ENCODE peak calls at places on chromosomes 12 and 14, in five cellular contexts. W is GM06990, G is brain microvascular endothelial cell, N is upper lobe of right lung, A is heart left ventricle. H is an unnamed sample.

GRCh38 chr14:75479770-75480600 is 42.3 kb upstream of the BATF start:
- DNase-seq in N (no peak), W (no peak), A (no peak), G (no peak), H (no peak)

GRCh38 chr14:100617715-100618693 is 30.8 kb upstream of the BEGAIN start:
- DNase-seq in N (peak; percentile 67), A (peak; percentile 33), G (no peak), W (no peak), H (no peak)

GRCh38 chr14:101707285-101707842 is 54.1 kb upstream of the PPP2R5C start:
- DNase-seq in G (peak; percentile 66), N (no peak), W (peak; percentile 35), A (peak; percentile 40), H (peak; percentile 35)

GRCh38 chr12:68451261-68452091 is 119.3 kb upstream of the MDM1 start:
- DNase-seq in N (no peak), A (peak; percentile 31), G (peak; percentile 76), W (peak; percentile 66), H (no peak)

GRCh38 chr12:57135939-57136338 is 7.7 kb downstream of the LRP1 start:
- DNase-seq in W (no peak), A (peak; percentile 83), N (no peak), G (no peak), H (no peak)

GRCh38 chr14:37745657-37746056 is 150.2 kb downstream of the TTC6 start:
- DNase-seq in G (no peak), N (no peak), A (no peak), W (no peak), H (no peak)

GRCh38 chr12:48000878-48001321 is 3.4 kb downstream of the COL2A1 start:
- DNase-seq in A (peak; percentile 57), G (peak; percentile 77), W (no peak), N (no peak), H (peak; percentile 34)

GRCh38 chr12:108399514-108399913 is 60.4 kb upstream of the CMKLR1 start:
- DNase-seq in N (no peak), G (no peak), A (peak; percentile 39), W (no peak), H (no peak)

DNA sequence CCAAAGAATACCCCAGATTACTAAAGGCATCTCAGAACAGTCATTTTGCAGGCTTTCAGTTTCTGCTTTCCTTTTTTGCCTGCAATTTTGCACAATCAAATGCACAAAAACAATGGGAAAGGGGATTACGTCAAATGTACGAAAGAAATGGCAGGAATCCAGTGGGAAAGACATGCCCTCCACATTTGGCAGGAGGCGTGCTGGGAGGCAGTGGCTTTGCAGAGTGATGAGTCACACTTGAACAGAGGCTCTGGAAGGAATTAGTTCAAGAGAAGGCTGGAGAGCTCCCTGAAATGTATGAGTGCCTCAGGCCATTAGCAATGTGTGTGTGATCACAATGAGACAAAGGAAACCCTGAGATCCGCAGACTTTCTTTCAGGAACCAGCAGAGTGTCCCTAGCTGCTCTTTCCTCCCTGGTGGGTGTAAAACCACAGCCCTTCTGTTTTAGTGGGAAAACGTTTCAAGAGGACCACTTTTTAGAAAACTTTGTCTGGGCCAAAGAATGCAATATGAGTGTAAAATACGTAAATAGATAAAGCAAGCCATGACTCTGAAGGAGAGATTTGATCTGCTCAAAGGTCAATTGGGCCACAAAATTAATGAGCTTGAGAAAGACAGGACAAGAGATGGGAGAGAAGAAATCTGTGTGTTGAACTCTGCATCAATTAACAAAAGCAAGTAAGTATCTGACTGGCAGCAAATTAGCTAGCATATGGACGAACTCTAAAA is 155.5 kb upstream of the PDE3A start:
- DNase-seq in N (peak; percentile 73), W (no peak), A (peak; percentile 91), G (peak; percentile 99), H (peak; percentile 98)
- H3K4me3 ChIP-seq in N (no peak overlapping the region), W (no peak overlapping the region), A (no peak overlapping the region), G (no peak overlapping the region), H (no peak overlapping the region)

DNA sequence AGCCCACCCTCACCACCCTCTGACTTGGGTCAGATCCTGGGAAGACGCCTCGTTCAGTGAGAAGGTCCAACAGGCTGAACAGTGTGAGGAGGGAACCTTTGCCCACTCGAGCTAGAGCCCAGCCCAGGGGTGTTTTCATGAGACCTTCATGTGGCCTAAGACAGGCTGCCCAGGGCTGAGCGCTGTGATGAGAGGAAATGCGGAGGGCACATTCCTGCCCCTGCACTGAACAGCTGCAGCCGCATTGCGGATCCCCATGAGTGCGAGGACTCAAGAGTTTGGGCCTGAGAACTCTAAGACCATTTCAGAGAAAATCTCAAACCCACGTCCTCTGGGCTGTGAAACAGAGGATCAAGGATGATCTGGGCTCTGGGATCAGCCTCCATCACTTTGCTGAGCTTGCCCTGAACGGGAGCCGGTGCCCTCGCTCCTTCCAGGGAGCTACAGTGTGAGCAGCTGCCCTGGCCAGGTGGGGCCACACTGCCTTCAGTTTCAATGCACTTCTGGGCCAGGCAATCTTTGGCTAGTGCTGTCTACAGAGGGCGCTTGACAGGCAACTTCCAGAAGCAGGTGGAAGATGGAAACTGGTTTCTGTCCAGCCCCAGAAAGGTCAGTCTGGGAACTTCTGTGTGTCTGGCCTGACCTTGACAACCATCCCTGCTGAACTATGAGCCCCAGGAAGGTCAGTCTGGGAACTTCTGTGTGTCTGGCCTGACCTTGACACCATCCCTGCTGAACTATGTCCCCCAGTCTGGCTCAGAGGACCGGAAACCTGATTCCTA is 43.5 kb upstream of the P2RX7 start:
- DNase-seq in W (no peak), N (no peak), G (no peak), A (no peak), H (no peak)
- TF ChIP-seq CTCF in W (peak; percentile 26), N (peak; percentile 7), G (no peak), A (no peak), H (no peak)

DNA sequence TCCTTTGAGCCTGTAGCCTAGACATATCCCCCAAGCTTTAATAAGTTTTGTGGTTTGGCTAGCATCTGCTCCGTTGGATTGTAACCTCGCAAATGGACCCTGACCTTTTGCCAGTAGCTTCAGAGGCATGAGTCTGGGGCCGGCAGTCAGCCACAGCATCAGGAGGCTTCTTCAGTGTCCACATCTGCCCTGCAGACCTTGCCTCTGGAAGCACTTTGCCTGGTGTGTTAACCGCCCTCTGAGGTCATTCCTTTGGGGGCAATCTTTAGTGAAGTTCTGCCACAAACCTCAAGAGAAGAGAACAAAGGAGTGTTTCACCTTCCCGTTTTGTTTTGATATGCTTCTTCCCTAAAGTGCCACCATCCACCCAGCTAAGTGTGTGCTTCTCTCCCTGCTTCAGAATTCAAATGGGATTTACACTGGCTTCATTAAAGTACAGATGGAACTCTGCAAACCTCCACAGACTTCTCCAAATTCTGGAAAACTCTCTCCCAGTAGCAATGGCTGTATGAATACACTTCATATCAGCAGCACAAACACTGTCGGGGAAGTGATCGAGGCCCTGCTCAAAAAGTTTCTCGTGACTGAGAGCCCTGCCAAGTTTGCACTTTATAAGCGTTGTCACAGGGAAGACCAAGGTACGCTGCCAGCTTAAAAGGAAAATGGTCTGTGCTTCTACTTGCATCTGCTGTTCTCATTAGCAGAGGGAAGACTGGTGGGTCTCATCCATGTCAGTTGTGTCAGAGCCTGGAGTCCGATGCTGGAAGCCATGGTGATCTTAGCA is 71.2 kb downstream of the GNS start:
- DNase-seq in G (no peak), N (no peak), W (no peak), A (no peak), H (no peak)
- H3K27me3 ChIP-seq in G (no peaks in the 10 kb centered on the region), N (no peaks in the 10 kb centered on the region), W (no peaks in the 10 kb centered on the region), A (no peaks in the 10 kb centered on the region), H (no peaks in the 10 kb centered on the region)

GRCh38 chr14:71169028-71169427 is 261.8 kb downstream of the PCNX1 start:
- DNase-seq in G (no peak), W (no peak), N (no peak), A (no peak), H (no peak)

GRCh38 chr14:71165650-71166049 is 258.4 kb downstream of the PCNX1 start:
- DNase-seq in N (no peak), A (no peak), W (no peak), G (no peak), H (no peak)

GRCh38 chr14:71169861-71170260 is 262.6 kb downstream of the PCNX1 start:
- DNase-seq in W (no peak), A (no peak), G (no peak), N (no peak), H (no peak)

GRCh38 chr14:71166434-71166833 is 259.2 kb downstream of the PCNX1 start:
- DNase-seq in N (no peak), W (no peak), G (peak; percentile 74), A (no peak), H (peak; percentile 35)

GRCh38 chr14:71168564-71168963 is 261.3 kb downstream of the PCNX1 start:
- DNase-seq in A (no peak), G (no peak), N (no peak), W (no peak), H (no peak)
- H3K4me3 ChIP-seq in A (peak overlapping the region; percentile 23), G (no peak overlapping the region), N (no peak overlapping the region), W (no peak overlapping the region), H (no peak overlapping the region)

GRCh38 chr12:109610523-109610922 is 36.9 kb downstream of the MVK start:
- DNase-seq in G (no peak), A (no peak), N (no peak), W (no peak), H (no peak)

GRCh38 chr12:109611223-109611622 is 37.6 kb downstream of the MVK start:
- DNase-seq in N (no peak), G (no peak), W (no peak), A (no peak), H (no peak)

GRCh38 chr12:109613611-109614455 is 40.2 kb downstream of the MVK start:
- DNase-seq in A (no peak), W (no peak), N (no peak), G (no peak), H (no peak)

GRCh38 chr12:109612003-109612402 is 38.4 kb downstream of the MVK start:
- DNase-seq in A (no peak), G (no peak), N (no peak), W (no peak), H (no peak)

DNA sequence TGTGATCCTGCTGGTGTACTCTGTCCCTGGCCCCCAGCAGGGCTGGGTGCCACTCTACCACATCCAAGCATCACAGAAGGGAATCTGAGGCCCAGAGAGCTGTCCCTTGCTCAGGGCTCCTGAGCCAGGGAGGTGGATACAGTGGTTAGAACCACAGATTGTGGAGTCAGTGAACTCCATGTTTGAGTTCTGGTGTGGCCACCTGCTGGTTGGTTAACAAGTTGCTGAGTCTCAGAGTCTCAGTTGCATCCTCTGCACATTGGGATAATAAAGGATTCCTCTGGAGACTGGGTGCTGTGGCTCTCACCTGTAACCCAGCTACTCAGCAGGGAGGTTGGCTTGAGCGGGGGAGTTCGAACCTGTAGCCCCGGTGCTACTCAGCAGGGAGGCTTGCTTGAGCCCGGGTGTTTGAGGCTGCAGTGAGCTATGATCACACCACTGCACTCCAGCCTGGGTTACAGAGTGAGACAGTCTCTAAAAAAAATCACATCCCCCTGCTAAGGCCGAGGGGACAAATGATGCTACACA is 39.4 kb downstream of the MVK start:
- DNase-seq in G (peak; percentile 7), A (no peak), N (no peak), W (no peak), H (no peak)
- TF ChIP-seq CTCF in G (peak; percentile 69), A (no peak), N (peak; percentile 7), W (peak; percentile 39), H (peak; percentile 16)

GRCh38 chr12:25648460-25648859 is 95.4 kb upstream of the LMNTD1 start:
- DNase-seq in G (peak; percentile 81), N (no peak), W (no peak), A (peak; percentile 61), H (peak; percentile 35)

GRCh38 chr12:25645421-25645820 is 92.3 kb upstream of the LMNTD1 start:
- DNase-seq in A (no peak), N (no peak), G (no peak), W (no peak), H (no peak)

DNA sequence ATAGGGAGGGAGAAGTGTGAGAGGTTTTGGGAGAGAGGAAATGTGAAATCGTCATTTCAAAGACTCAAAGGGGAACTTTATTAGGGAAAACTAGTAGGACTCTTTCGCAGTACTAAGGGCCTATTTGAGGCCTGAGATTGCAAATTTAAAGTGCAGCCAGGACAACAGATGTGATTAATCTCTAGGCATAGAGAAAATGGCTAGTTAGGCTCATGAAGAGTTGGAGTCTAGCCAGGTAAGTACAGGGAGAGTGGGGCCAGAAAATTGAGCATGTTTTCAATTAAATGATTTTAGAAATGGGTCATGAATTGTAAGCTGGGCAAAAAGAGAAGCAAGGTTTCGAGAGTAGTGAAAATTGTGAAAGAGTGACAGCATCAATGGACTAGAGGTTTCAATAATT is 91.9 kb upstream of the LMNTD1 start:
- DNase-seq in A (no peak), G (no peak), W (no peak), N (no peak), H (no peak)
- H3K27me3 ChIP-seq in A (no peaks in the 10 kb centered on the region), G (no peaks in the 10 kb centered on the region), W (no peaks in the 10 kb centered on the region), N (no peaks in the 10 kb centered on the region), H (no peaks in the 10 kb centered on the region)

H was measured in kidney epithelial cell.